ENCODE peak calls at places on chromosome 20, in five cellular contexts. Z, S, W, H and O are unnamed samples.

GRCh38 chr20:62549499-62550086 is 73.8 kb upstream of the GATA5 start:
- DNase-seq in W (no peak), H (peak; percentile 72), S (no peak), Z (no peak), O (no peak)

GRCh38 chr20:34747479-34747878 is 43.3 kb downstream of the TP53INP2 start:
- DNase-seq in H (no peak), S (no peak), W (no peak), Z (no peak), O (no peak)

GRCh38 chr20:62003567-62004405 is 61.9 kb downstream of the TAF4 start:
- DNase-seq in S (no peak), W (no peak), Z (no peak), H (no peak), O (no peak)

GRCh38 chr20:10490706-10491105 is 55.6 kb downstream of the SLX4IP start:
- DNase-seq in W (no peak), Z (no peak), H (no peak), S (no peak), O (no peak)

GRCh38 chr20:38139919-38140753 is 24.9 kb downstream of the TGM2 start:
- DNase-seq in H (peak; percentile 44), S (peak; percentile 19), W (no peak), Z (no peak), O (no peak)

GRCh38 chr20:44768256-44768655 is 22.6 kb downstream of the KCNK15 start:
- DNase-seq in S (no peak), Z (no peak), H (no peak), W (no peak), O (no peak)

GRCh38 chr20:48266571-48266970 is 481.3 kb upstream of the SULF2 start:
- DNase-seq in H (no peak), S (no peak), W (no peak), Z (no peak), O (no peak)

GRCh38 chr20:50188879-50189680 is 1.6 kb upstream of the CEBPB start:
- DNase-seq in S (peak; percentile 54), Z (no peak), W (no peak), H (no peak), O (no peak)

GRCh38 chr20:33555755-33556154 is 65.9 kb downstream of the CBFA2T2 start:
- DNase-seq in S (no peak), W (no peak), Z (no peak), H (no peak), O (no peak)

GRCh38 chr20:39879296-39879695 is 809.7 kb downstream of the MAFB start:
- DNase-seq in Z (no peak), H (no peak), W (no peak), S (no peak), O (no peak)

GRCh38 chr20:47727170-47727880 is 58.0 kb downstream of the SULF2 start:
- DNase-seq in H (peak; percentile 72), Z (no peak), S (no peak), W (no peak), O (no peak)

GRCh38 chr20:9392892-9393857 is 121.2 kb upstream of the LAMP5 start:
- DNase-seq in H (peak; percentile 81), Z (peak; percentile 43), W (no peak), S (peak; percentile 67), O (peak; percentile 67)

GRCh38 chr20:20969701-20970100 is 136.5 kb downstream of the LINC00237 start:
- DNase-seq in Z (no peak), S (no peak), W (no peak), H (no peak), O (no peak)

GRCh38 chr20:6381887-6382286 is 259.1 kb upstream of the FERMT1 start:
- DNase-seq in H (no peak), S (no peak), Z (no peak), W (peak; percentile 2), O (no peak)

GRCh38 chr20:10673176-10673830 is 496 bp downstream of the JAG1 start:
- DNase-seq in S (peak; percentile 64), W (no peak), H (no peak), Z (no peak), O (no peak)

GRCh38 chr20:5786930-5787826 is 37.0 kb downstream of the SHLD1 start:
- DNase-seq in H (no peak), Z (no peak), S (peak; percentile 46), W (no peak), O (no peak)

GRCh38 chr20:63076421-63076820 is 69.7 kb upstream of the BHLHE23 start:
- DNase-seq in W (no peak), Z (no peak), S (no peak), H (no peak), O (no peak)

GRCh38 chr20:22402990-22403859 is 181.1 kb downstream of the FOXA2 start:
- DNase-seq in S (no peak), W (no peak), Z (no peak), H (no peak), O (no peak)

GRCh38 chr20:45218636-45219035 is 2.5 kb upstream of the SEMG2 start:
- DNase-seq in W (no peak), Z (no peak), S (no peak), H (no peak), O (no peak)

GRCh38 chr20:47161411-47161810 is 195.1 kb downstream of the ZMYND8 start:
- DNase-seq in Z (no peak), H (no peak), W (no peak), S (no peak), O (no peak)

GRCh38 chr20:52978851-52979250 is 6.7 kb downstream of the TSHZ2 start:
- DNase-seq in W (no peak), Z (no peak), S (no peak), H (no peak), O (no peak)

GRCh38 chr20:51402201-51402600 is 140.3 kb downstream of the NFATC2 start:
- DNase-seq in Z (peak; percentile 44), S (no peak), W (peak; percentile 39), H (no peak), O (no peak)

GRCh38 chr20:47733892-47734291 is 51.4 kb downstream of the SULF2 start:
- DNase-seq in Z (no peak), H (no peak), W (no peak), S (no peak), O (no peak)

GRCh38 chr20:61679473-61679872 is 386.2 kb downstream of the TAF4 start:
- DNase-seq in H (no peak), Z (no peak), S (no peak), W (no peak), O (no peak)

GRCh38 chr20:46998497-46999190 is 104.0 kb downstream of the EYA2 start:
- DNase-seq in S (no peak), W (no peak), H (no peak), Z (no peak), O (peak; percentile 72)

GRCh38 chr20:34472246-34472925 is 43.8 kb upstream of the DYNLRB1 start:
- DNase-seq in H (no peak), W (no peak), Z (peak; percentile 52), S (no peak), O (no peak)

GRCh38 chr20:56766528-56766927 is 137.4 kb downstream of the TFAP2C start:
- DNase-seq in W (no peak), H (no peak), Z (no peak), S (no peak), O (no peak)

GRCh38 chr20:37693203-37693602 is 627 bp upstream of the CTNNBL1 start:
- DNase-seq in S (no peak), H (no peak), W (no peak), Z (no peak), O (no peak)

GRCh38 chr20:51560550-51561307 is 18.2 kb upstream of the NFATC2 start:
- DNase-seq in Z (no peak), W (no peak), S (no peak), H (no peak), O (no peak)

GRCh38 chr20:57654363-57654997 is 34.3 kb upstream of the ZBP1 start:
- DNase-seq in Z (peak; percentile 25), W (peak; percentile 30), H (peak; percentile 78), S (peak; percentile 73), O (peak; percentile 58)

GRCh38 chr20:53735536-53736050 is 142.0 kb upstream of the ZNF217 start:
- DNase-seq in Z (peak; percentile 78), S (no peak), H (no peak), W (peak; percentile 64), O (no peak)

GRCh38 chr20:38231786-38232130 is 28.8 kb downstream of the KIAA1755 start:
- DNase-seq in W (no peak), H (no peak), S (no peak), Z (no peak), O (no peak)

GRCh38 chr20:43448748-43449535 is 8.8 kb upstream of the SRSF6 start:
- DNase-seq in Z (no peak), W (no peak), S (no peak), H (no peak), O (peak; percentile 49)

GRCh38 chr20:45629496-45630100 is at the start of gene WFDC10A:
- DNase-seq in W (no peak), H (peak; percentile 66), Z (no peak), S (no peak), O (peak; percentile 51)

GRCh38 chr20:21118782-21119181 is 7.1 kb upstream of the KIZ start:
- DNase-seq in Z (no peak), W (no peak), S (no peak), H (no peak), O (no peak)